ENCODE peak calls at places on chromosomes 11 and 22, in five cellular contexts. E, H, M, X and W are unnamed samples. For H3K4me1, the result is how much of the 10 kb centered on the place peaks cover.

GRCh38 chr11:57275582-57275981 is 38.5 kb upstream of the APLNR start:
- DNase-seq in E (no peak), H (no peak), M (no peak), X (no peak), W (no peak)

GRCh38 chr22:49298834-49299750 is 528.6 kb downstream of the BRD1 start:
- DNase-seq in E (no peak), H (no peak), M (no peak), X (no peak), W (no peak)

GRCh38 chr22:46852771-46853170 is 90.3 kb downstream of the TBC1D22A start:
- DNase-seq in E (no peak), H (no peak), M (no peak), X (peak), W (no peak)

GRCh38 chr22:43516996-43517635 is 105.3 kb downstream of the MPPED1 start:
- DNase-seq in E (no peak), H (no peak), M (no peak), X (no peak), W (no peak)

GRCh38 chr22:24512043-24512442 is 16.9 kb downstream of the UPB1 start:
- DNase-seq in E (no peak), H (peak), M (no peak), X (no peak), W (no peak)

GRCh38 chr11:105070221-105070789 is 25.2 kb upstream of the CARD16 start:
- DNase-seq in E (no peak), H (no peak), M (no peak), X (no peak), W (no peak)

GRCh38 chr11:794766-795637 is 3.1 kb downstream of the SLC25A22 start:
- DNase-seq in E (no peak), H (peak), M (no peak), X (no peak), W (peak)

GRCh38 chr11:69479591-69480271 is 1.7 kb upstream of the LINC01488 start:
- DNase-seq in E (no peak), H (no peak), M (no peak), X (no peak), W (no peak)

GRCh38 chr11:46127150-46127638 is 5.9 kb upstream of the PHF21A start:
- DNase-seq in E (peak), H (peak), M (peak), X (peak), W (peak)

GRCh38 chr11:19878520-19878919 is 165.9 kb downstream of the NAV2 start:
- DNase-seq in E (no peak), H (no peak), M (no peak), X (no peak), W (no peak)

GRCh38 chr11:79236541-79236971 is 204.3 kb downstream of the TENM4 start:
- DNase-seq in E (no peak), H (no peak), M (peak), X (no peak), W (no peak)

GRCh38 chr11:125281831-125282595 is 117.5 kb downstream of the PKNOX2 start:
- DNase-seq in E (no peak), H (peak), M (peak), X (no peak), W (no peak)

GRCh38 chr11:114162719-114163123 is 103.2 kb downstream of the ZBTB16 start:
- DNase-seq in E (no peak), H (no peak), M (peak), X (peak), W (no peak)

GRCh38 chr22:21818487-21819182 is 48.8 kb downstream of the MAPK1 start:
- DNase-seq in E (no peak), H (no peak), M (no peak), X (no peak), W (no peak)

GRCh38 chr11:60169264-60169915 is 13.5 kb downstream of the MS4A6A start:
- DNase-seq in E (no peak), H (peak), M (peak), X (no peak), W (peak)

GRCh38 chr11:62839050-62840015 is at the start of gene WDR74:
- DNase-seq in E (peak), H (peak), M (peak), X (peak), W (peak)

GRCh38 chr11:47606731-47607130 is 12.5 kb upstream of the C1QTNF4 start:
- DNase-seq in E (no peak), H (peak), M (no peak), X (no peak), W (peak)

GRCh38 chr11:109371444-109372176 is 50.4 kb upstream of the C11orf87 start:
- DNase-seq in E (no peak), H (no peak), M (no peak), X (no peak), W (no peak)

GRCh38 chr11:64970731-64971151 is 1.2 kb downstream of the MAJIN start:
- DNase-seq in E (no peak), H (no peak), M (no peak), X (peak), W (peak)

GRCh38 chr11:72243567-72244316 is at the start of gene PHOX2A:
- DNase-seq in E (no peak), H (no peak), M (no peak), X (no peak), W (no peak)

GRCh38 chr22:37498289-37498909 is 12.2 kb upstream of the MFNG start:
- DNase-seq in E (peak), H (peak), M (peak), X (no peak), W (peak)

GRCh38 chr11:45665206-45665932 is at the start of gene CHST1:
- DNase-seq in E (no peak), H (no peak), M (no peak), X (peak), W (no peak)

GRCh38 chr22:29476116-29476515 is 3.9 kb upstream of the NEFH start:
- DNase-seq in E (no peak), H (no peak), M (no peak), X (no peak), W (no peak)

GRCh38 chr11:105152556-105152955 is 13.0 kb upstream of the CARD18 start:
- DNase-seq in E (no peak), H (no peak), M (no peak), X (no peak), W (no peak)

GRCh38 chr11:27391336-27392015 is 28.5 kb upstream of the CCDC34 start:
- DNase-seq in E (no peak), H (no peak), M (no peak), X (no peak), W (no peak)

GRCh38 chr22:32990187-32990586 is 68.0 kb downstream of the SYN3 start:
- DNase-seq in E (no peak), H (no peak), M (no peak), X (no peak), W (no peak)

GRCh38 chr11:86587559-86588193 is 84.7 kb downstream of the ME3 start:
- DNase-seq in E (no peak), H (no peak), M (no peak), X (no peak), W (no peak)
- H3K4me1 ChIP-seq in E (under half), H (under half), M (under half), X (under half), W (under half)

GRCh38 chr11:70825893-70826540 is 426.4 kb downstream of the SHANK2 start:
- DNase-seq in E (no peak), H (no peak), M (no peak), X (no peak), W (no peak)
- H3K4me3 ChIP-seq in E (no peak), H (no peak), M (no peak), X (no peak), W (no peak)

DNA sequence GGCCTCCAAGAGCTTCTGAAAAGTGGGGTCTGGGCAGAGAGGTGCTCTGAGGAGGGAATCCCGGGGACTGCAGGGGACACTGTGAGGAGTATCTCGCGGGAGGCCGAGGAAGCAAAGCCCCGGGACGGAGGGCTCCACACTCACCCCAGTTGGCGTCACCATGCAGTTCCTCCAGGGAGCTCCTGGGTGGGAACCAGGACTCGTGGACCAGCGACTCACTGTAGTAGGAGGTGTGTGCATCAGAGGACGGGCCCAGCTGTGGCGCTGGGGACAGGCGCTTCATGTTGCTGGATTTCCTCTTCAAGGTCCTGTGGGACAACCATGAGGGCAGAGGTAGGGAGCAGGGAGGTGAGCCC is 4.8 kb downstream of the SUN2 start:
- DNase-seq in E (no peak), H (no peak), M (no peak), X (no peak), W (no peak)
- H3K4me1 ChIP-seq in E (half or more), H (under half), M (under half), X (under half), W (under half)

GRCh38 chr22:35616043-35616442 is 1.1 kb downstream of the MB start:
- DNase-seq in E (no peak), H (no peak), M (no peak), X (no peak), W (no peak)

GRCh38 chr22:35618427-35619223 is 1.5 kb upstream of the MB start:
- DNase-seq in E (no peak), H (no peak), M (no peak), X (no peak), W (no peak)

GRCh38 chr22:35615156-35615555 is 2.0 kb downstream of the MB start:
- DNase-seq in E (no peak), H (no peak), M (no peak), X (no peak), W (no peak)

GRCh38 chr22:35619336-35620094 is 2.4 kb upstream of the MB start:
- DNase-seq in E (no peak), H (no peak), M (no peak), X (no peak), W (no peak)

GRCh38 chr22:35617137-35617755 is at the start of gene MB:
- DNase-seq in E (no peak), H (no peak), M (peak), X (no peak), W (no peak)
- H3K4me3 ChIP-seq in E (no peak), H (no peak), M (peak), X (no peak), W (no peak)

DNA sequence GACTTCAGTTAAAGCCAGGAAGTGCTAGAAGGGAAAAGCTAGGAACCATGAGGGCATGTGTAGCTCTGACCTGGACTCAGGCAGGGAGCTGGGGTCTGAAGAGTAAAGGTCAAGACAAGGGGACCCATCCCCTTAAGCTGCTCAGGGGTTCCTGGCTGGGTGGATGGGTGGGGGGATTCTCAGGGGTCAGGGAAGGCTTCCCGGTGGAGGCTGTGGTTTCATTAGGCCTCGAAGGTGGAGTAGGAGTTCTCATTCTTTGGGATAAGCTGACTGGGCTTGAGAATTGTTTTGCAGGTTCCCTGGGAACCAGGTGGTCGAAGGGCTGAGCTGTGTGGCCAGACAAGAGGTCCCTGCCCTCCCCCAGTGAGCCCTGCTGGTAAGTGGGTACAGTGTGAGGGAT is 1.2 kb downstream of the PHETA2 start:
- DNase-seq in E (no peak), H (no peak), M (no peak), X (no peak), W (no peak)
- H3K4me1 ChIP-seq in E (under half), H (under half), M (under half), X (under half), W (under half)